ENCODE peak calls at places on chromosomes 11 and 22, in seven cellular contexts. One of them, this sample, is unnamed.

GRCh38 chr22:25745341-25746011 is 3.5 kb downstream of the MYO18B start:
- DNase-seq in fibroblast of mammary gland: peak; percentile 86
- DNase-seq in esophagus squamous epithelium: no peak
- DNase-seq in tibial nerve: no peak
- DNase-seq in pancreas: no peak
- DNase-seq in OCI-LY7: no peak
- DNase-seq in K562: no peak
- DNase-seq in this sample: no peak

GRCh38 chr11:67434395-67434881 is 3.0 kb downstream of the PTPRCAP start:
- DNase-seq in fibroblast of mammary gland: no peak
- DNase-seq in esophagus squamous epithelium: no peak
- DNase-seq in tibial nerve: no peak
- DNase-seq in pancreas: no peak
- DNase-seq in OCI-LY7: no peak
- DNase-seq in K562: no peak
- DNase-seq in this sample: peak; percentile 46

GRCh38 chr22:25514436-25514835 is 50.0 kb upstream of the GRK3 start:
- DNase-seq in fibroblast of mammary gland: no peak
- DNase-seq in esophagus squamous epithelium: no peak
- DNase-seq in tibial nerve: no peak
- DNase-seq in pancreas: no peak
- DNase-seq in OCI-LY7: no peak
- DNase-seq in K562: no peak
- DNase-seq in this sample: no peak

GRCh38 chr11:28342704-28343103 is 234.5 kb downstream of the METTL15 start:
- DNase-seq in fibroblast of mammary gland: peak; percentile 57
- DNase-seq in esophagus squamous epithelium: no peak
- DNase-seq in tibial nerve: no peak
- DNase-seq in pancreas: no peak
- DNase-seq in OCI-LY7: no peak
- DNase-seq in K562: no peak
- DNase-seq in this sample: no peak

GRCh38 chr22:44549021-44549420 is 51.0 kb upstream of the RTL6 start:
- DNase-seq in fibroblast of mammary gland: no peak
- DNase-seq in esophagus squamous epithelium: no peak
- DNase-seq in tibial nerve: no peak
- DNase-seq in pancreas: peak; percentile 35
- DNase-seq in OCI-LY7: no peak
- DNase-seq in K562: no peak
- DNase-seq in this sample: no peak

GRCh38 chr11:46615756-46616155 is 1.3 kb downstream of the HARBI1 start:
- DNase-seq in fibroblast of mammary gland: no peak
- DNase-seq in esophagus squamous epithelium: no peak
- DNase-seq in tibial nerve: no peak
- DNase-seq in pancreas: no peak
- DNase-seq in OCI-LY7: no peak
- DNase-seq in K562: no peak
- DNase-seq in this sample: no peak

GRCh38 chr11:15865212-15865987 is 490.9 kb downstream of the SOX6 start:
- DNase-seq in fibroblast of mammary gland: no peak
- DNase-seq in esophagus squamous epithelium: no peak
- DNase-seq in tibial nerve: no peak
- DNase-seq in pancreas: no peak
- DNase-seq in OCI-LY7: no peak
- DNase-seq in K562: no peak
- DNase-seq in this sample: no peak

GRCh38 chr22:20298803-20299735 is 20.8 kb downstream of the DGCR6L start:
- DNase-seq in fibroblast of mammary gland: peak; percentile 64
- DNase-seq in esophagus squamous epithelium: peak; percentile 21
- DNase-seq in tibial nerve: peak; percentile 56
- DNase-seq in pancreas: peak; percentile 95
- DNase-seq in OCI-LY7: peak; percentile 78
- DNase-seq in K562: peak; percentile 100
- DNase-seq in this sample: peak; percentile 86

GRCh38 chr22:50546326-50547230 is 879 bp downstream of the KLHDC7B start:
- DNase-seq in fibroblast of mammary gland: no peak
- DNase-seq in esophagus squamous epithelium: no peak
- DNase-seq in tibial nerve: no peak
- DNase-seq in pancreas: no peak
- DNase-seq in OCI-LY7: no peak
- DNase-seq in K562: peak; percentile 44
- DNase-seq in this sample: no peak

DNA sequence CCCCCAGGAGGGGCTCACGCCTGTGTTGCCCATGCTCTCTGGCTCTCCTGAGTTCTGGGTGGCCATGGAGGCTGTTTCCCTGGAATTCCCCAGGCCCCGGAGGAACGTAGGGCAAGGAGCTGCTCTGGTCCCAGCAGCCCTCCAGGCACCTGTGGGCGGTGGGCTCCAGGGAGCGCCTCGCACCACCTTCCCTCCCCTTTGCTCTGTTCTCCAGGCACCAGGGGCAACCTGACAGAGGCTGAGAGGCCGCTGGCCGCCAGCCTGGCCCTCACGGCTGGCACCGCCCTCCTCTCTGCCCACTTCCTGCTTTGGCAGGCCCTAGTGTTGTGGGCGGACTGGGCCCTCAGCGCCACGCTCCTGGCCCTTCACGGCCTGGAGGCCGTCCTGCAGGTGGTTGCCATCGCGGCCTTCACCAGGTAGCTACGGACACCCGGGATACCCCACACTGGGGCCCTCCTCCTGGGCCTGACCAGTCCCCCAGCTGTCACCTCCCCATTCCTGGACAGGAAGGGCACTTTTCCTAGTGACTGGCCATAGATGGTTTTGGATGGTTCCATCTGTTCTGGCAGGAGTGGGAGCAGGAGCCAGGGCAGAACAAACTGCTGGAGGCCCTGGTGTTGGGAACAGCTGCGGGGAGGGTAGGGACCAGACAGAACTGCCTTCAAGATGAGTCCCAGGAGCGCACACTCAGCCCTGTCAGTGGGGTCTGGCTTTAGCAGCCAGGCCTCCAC is 3.1 kb upstream of the EPS8L2 start:
- DNase-seq in fibroblast of mammary gland: no peak
- DNase-seq in esophagus squamous epithelium: no peak
- DNase-seq in tibial nerve: no peak
- DNase-seq in pancreas: peak; percentile 82
- DNase-seq in OCI-LY7: no peak
- DNase-seq in K562: no peak
- DNase-seq in this sample: no peak
- H3K4me3 ChIP-seq in fibroblast of mammary gland: no peak overlapping the region
- H3K4me3 ChIP-seq in esophagus squamous epithelium: peak overlapping the region; percentile 9
- H3K4me3 ChIP-seq in tibial nerve: no peak overlapping the region
- H3K4me3 ChIP-seq in pancreas: no peak overlapping the region
- H3K4me3 ChIP-seq in OCI-LY7: no peak overlapping the region
- H3K4me3 ChIP-seq in K562: no peak overlapping the region
- H3K4me3 ChIP-seq in this sample: no peak overlapping the region

GRCh38 chr11:2122222-2122906 is 16.8 kb downstream of the IGF2 start:
- DNase-seq in fibroblast of mammary gland: no peak
- DNase-seq in esophagus squamous epithelium: no peak
- DNase-seq in tibial nerve: no peak
- DNase-seq in pancreas: peak; percentile 51
- DNase-seq in OCI-LY7: no peak
- DNase-seq in K562: no peak
- DNase-seq in this sample: no peak

GRCh38 chr11:2121227-2122130 is 17.7 kb downstream of the IGF2 start:
- DNase-seq in fibroblast of mammary gland: no peak
- DNase-seq in esophagus squamous epithelium: no peak
- DNase-seq in tibial nerve: no peak
- DNase-seq in pancreas: peak; percentile 42
- DNase-seq in OCI-LY7: no peak
- DNase-seq in K562: no peak
- DNase-seq in this sample: no peak

GRCh38 chr11:2122907-2123627 is 16.1 kb downstream of the IGF2 start:
- DNase-seq in fibroblast of mammary gland: no peak
- DNase-seq in esophagus squamous epithelium: no peak
- DNase-seq in tibial nerve: no peak
- DNase-seq in pancreas: peak; percentile 52
- DNase-seq in OCI-LY7: no peak
- DNase-seq in K562: peak; percentile 39
- DNase-seq in this sample: no peak

GRCh38 chr11:2118674-2119073 is 20.5 kb downstream of the IGF2 start:
- DNase-seq in fibroblast of mammary gland: no peak
- DNase-seq in esophagus squamous epithelium: no peak
- DNase-seq in tibial nerve: no peak
- DNase-seq in pancreas: no peak
- DNase-seq in OCI-LY7: no peak
- DNase-seq in K562: no peak
- DNase-seq in this sample: no peak

GRCh38 chr11:2120359-2121100 is 18.7 kb downstream of the IGF2 start:
- DNase-seq in fibroblast of mammary gland: no peak
- DNase-seq in esophagus squamous epithelium: no peak
- DNase-seq in tibial nerve: no peak
- DNase-seq in pancreas: no peak
- DNase-seq in OCI-LY7: no peak
- DNase-seq in K562: no peak
- DNase-seq in this sample: no peak
- TF ChIP-seq CTCF in fibroblast of mammary gland: no peak
- TF ChIP-seq CTCF in esophagus squamous epithelium: no peak
- TF ChIP-seq CTCF in tibial nerve: no peak
- TF ChIP-seq CTCF in pancreas: no peak
- TF ChIP-seq CTCF in OCI-LY7: no peak
- TF ChIP-seq CTCF in K562: no peak
- TF ChIP-seq CTCF in this sample: no peak

GRCh38 chr11:40293655-40294342 is 1165.7 kb downstream of the LRRC4C start:
- DNase-seq in fibroblast of mammary gland: peak; percentile 86
- DNase-seq in esophagus squamous epithelium: no peak
- DNase-seq in tibial nerve: peak; percentile 38
- DNase-seq in pancreas: peak; percentile 78
- DNase-seq in OCI-LY7: peak; percentile 27
- DNase-seq in K562: peak; percentile 64
- DNase-seq in this sample: peak; percentile 70
- H3K4me3 ChIP-seq in fibroblast of mammary gland: peak overlapping the region; percentile 57
- H3K4me3 ChIP-seq in esophagus squamous epithelium: peak overlapping the region; percentile 56
- H3K4me3 ChIP-seq in tibial nerve: peak overlapping the region; percentile 74
- H3K4me3 ChIP-seq in pancreas: peak overlapping the region; percentile 47
- H3K4me3 ChIP-seq in OCI-LY7: no peak overlapping the region
- H3K4me3 ChIP-seq in K562: no peak overlapping the region
- H3K4me3 ChIP-seq in this sample: peak overlapping the region; percentile 39

GRCh38 chr11:45535033-45535432 is 130.4 kb downstream of the CHST1 start:
- DNase-seq in fibroblast of mammary gland: no peak
- DNase-seq in esophagus squamous epithelium: no peak
- DNase-seq in tibial nerve: no peak
- DNase-seq in pancreas: no peak
- DNase-seq in OCI-LY7: no peak
- DNase-seq in K562: no peak
- DNase-seq in this sample: no peak

GRCh38 chr11:45534132-45534531 is 131.3 kb downstream of the CHST1 start:
- DNase-seq in fibroblast of mammary gland: no peak
- DNase-seq in esophagus squamous epithelium: no peak
- DNase-seq in tibial nerve: no peak
- DNase-seq in pancreas: no peak
- DNase-seq in OCI-LY7: no peak
- DNase-seq in K562: no peak
- DNase-seq in this sample: no peak

GRCh38 chr11:45530776-45531175 is 134.6 kb downstream of the CHST1 start:
- DNase-seq in fibroblast of mammary gland: no peak
- DNase-seq in esophagus squamous epithelium: no peak
- DNase-seq in tibial nerve: no peak
- DNase-seq in pancreas: no peak
- DNase-seq in OCI-LY7: no peak
- DNase-seq in K562: no peak
- DNase-seq in this sample: no peak

GRCh38 chr11:45530111-45530510 is 135.3 kb downstream of the CHST1 start:
- DNase-seq in fibroblast of mammary gland: no peak
- DNase-seq in esophagus squamous epithelium: no peak
- DNase-seq in tibial nerve: no peak
- DNase-seq in pancreas: no peak
- DNase-seq in OCI-LY7: no peak
- DNase-seq in K562: no peak
- DNase-seq in this sample: no peak

DNA sequence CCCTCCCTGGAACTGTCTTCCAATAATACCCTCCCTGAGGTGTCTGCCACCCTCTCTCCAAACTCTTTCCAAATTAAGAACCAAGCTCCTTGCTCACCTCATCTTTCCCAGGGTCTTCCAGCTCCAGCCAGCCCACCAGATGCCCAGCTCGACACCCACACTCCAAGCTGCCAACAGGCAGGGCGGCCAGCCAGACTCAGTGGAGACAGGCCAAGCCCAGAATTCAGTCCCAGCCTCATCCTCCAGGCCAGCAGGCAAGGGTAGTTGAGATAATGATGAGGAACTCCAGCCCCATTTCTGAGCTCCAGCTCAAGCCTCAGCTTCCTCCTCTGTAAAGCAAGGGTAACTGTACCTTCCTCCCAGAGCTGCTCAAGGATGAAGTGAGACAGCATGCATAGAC is 132.9 kb downstream of the CHST1 start:
- DNase-seq in fibroblast of mammary gland: no peak
- DNase-seq in esophagus squamous epithelium: no peak
- DNase-seq in tibial nerve: no peak
- DNase-seq in pancreas: no peak
- DNase-seq in OCI-LY7: no peak
- DNase-seq in K562: no peak
- DNase-seq in this sample: no peak
- TF ChIP-seq CTCF in fibroblast of mammary gland: no peak
- TF ChIP-seq CTCF in esophagus squamous epithelium: no peak
- TF ChIP-seq CTCF in tibial nerve: no peak
- TF ChIP-seq CTCF in pancreas: no peak
- TF ChIP-seq CTCF in OCI-LY7: no peak
- TF ChIP-seq CTCF in K562: no peak
- TF ChIP-seq CTCF in this sample: no peak